ENCODE peak calls at places on chromosomes 6 and 20, in nine cellular contexts. A is pons; N is hepatic stellate cell; Z is amniotic epithelial cell; Q is GM13977; K is SHP77; U is T-helper 1 cell; R is ELR; G is activated CD4-positive, alpha-beta T cell treated with anti-CD3 and anti-CD28 coated beads, Interleukin-2, amount 50 U/mL, for 1 hour. H is an unnamed sample.

GRCh38 chr20:25733903-25734302 is 37.2 kb upstream of the ZNF337 start:
- DNase-seq in A (no peak), N (no peak), Z (no peak), Q (no peak), K (no peak), U (no peak), R (no peak), G (no peak), H (no peak)

GRCh38 chr6:1781152-1781848 is 171.6 kb downstream of the FOXC1 start:
- DNase-seq in A (no peak), N (no peak), Z (no peak), Q (no peak), K (no peak), U (no peak), R (peak; percentile 42), G (no peak), H (no peak)

GRCh38 chr6:16311763-16312162 is 73.4 kb downstream of the GMPR start:
- DNase-seq in A (no peak), N (no peak), Z (no peak), Q (no peak), K (no peak), U (no peak), R (no peak), G (no peak), H (no peak)

GRCh38 chr6:170114956-170115855 is 175.7 kb downstream of the DLL1 start:
- DNase-seq in A (no peak), N (no peak), Z (no peak), Q (no peak), K (no peak), U (no peak), R (no peak), G (no peak), H (no peak)

GRCh38 chr6:145139451-145139850 is 595.9 kb downstream of the EPM2A start:
- DNase-seq in A (no peak), N (no peak), Z (peak; percentile 37), Q (no peak), K (no peak), U (no peak), R (peak; percentile 11), G (no peak), H (no peak)

GRCh38 chr6:111738631-111739030 is 133.0 kb upstream of the TRAF3IP2 start:
- DNase-seq in A (no peak), N (no peak), Z (no peak), Q (no peak), K (no peak), U (no peak), R (no peak), G (no peak), H (no peak)

GRCh38 chr6:147506704-147507114 is 1.8 kb upstream of the SAMD5 start:
- DNase-seq in A (peak; percentile 51), N (peak; percentile 64), Z (peak; percentile 21), Q (peak; percentile 80), K (peak; percentile 36), U (no peak), R (peak; percentile 73), G (no peak), H (peak; percentile 50)

GRCh38 chr6:11006060-11006459 is 38.0 kb downstream of the ELOVL2 start:
- DNase-seq in A (no peak), N (no peak), Z (no peak), Q (no peak), K (no peak), U (no peak), R (peak; percentile 25), G (no peak), H (no peak)

GRCh38 chr20:32333988-32334885 is 23.9 kb upstream of the ASXL1 start:
- DNase-seq in A (no peak), N (no peak), Z (peak; percentile 72), Q (no peak), K (no peak), U (peak; percentile 15), R (no peak), G (peak; percentile 41), H (no peak)

GRCh38 chr6:89992818-89993217 is 98.5 kb downstream of the GJA10 start:
- DNase-seq in A (no peak), N (no peak), Z (no peak), Q (no peak), K (no peak), U (no peak), R (no peak), G (no peak), H (no peak)

GRCh38 chr6:2448826-2449571 is 203.6 kb upstream of the GMDS start:
- DNase-seq in A (peak; percentile 65), N (peak; percentile 49), Z (peak; percentile 22), Q (peak; percentile 68), K (peak; percentile 99), U (no peak), R (peak; percentile 75), G (no peak), H (peak; percentile 71)

GRCh38 chr6:142680308-142680707 is 264.7 kb downstream of the HIVEP2 start:
- DNase-seq in A (no peak), N (no peak), Z (no peak), Q (no peak), K (no peak), U (peak; percentile 3), R (peak; percentile 11), G (peak; percentile 8), H (no peak)

GRCh38 chr6:81769834-81770233 is 17.4 kb upstream of the TENT5A start:
- DNase-seq in A (no peak), N (no peak), Z (no peak), Q (no peak), K (no peak), U (no peak), R (peak; percentile 48), G (no peak), H (no peak)

GRCh38 chr20:42475773-42476172 is 713.9 kb downstream of the PTPRT start:
- DNase-seq in A (no peak), N (no peak), Z (no peak), Q (no peak), K (no peak), U (no peak), R (no peak), G (no peak), H (no peak)

GRCh38 chr20:61907081-61907891 is 158.4 kb downstream of the TAF4 start:
- DNase-seq in A (no peak), N (no peak), Z (no peak), Q (no peak), K (no peak), U (no peak), R (no peak), G (no peak), H (no peak)

GRCh38 chr6:132333639-132334516 is 67.4 kb downstream of the MOXD1 start:
- DNase-seq in A (no peak), N (peak; percentile 70), Z (peak; percentile 97), Q (no peak), K (no peak), U (no peak), R (peak; percentile 97), G (no peak), H (peak; percentile 92)

GRCh38 chr6:138590796-138591709 is 91.8 kb upstream of the NHSL1 start:
- DNase-seq in A (peak; percentile 78), N (peak; percentile 59), Z (peak; percentile 59), Q (peak; percentile 50), K (peak; percentile 75), U (peak; percentile 26), R (peak; percentile 88), G (peak; percentile 21), H (peak; percentile 74)

GRCh38 chr6:25601797-25602679 is 50.0 kb upstream of the SCGN start:
- DNase-seq in A (peak; percentile 60), N (peak; percentile 21), Z (peak; percentile 56), Q (peak; percentile 40), K (peak; percentile 39), U (no peak), R (peak; percentile 66), G (no peak), H (peak; percentile 53)

GRCh38 chr6:45955597-45955996 is 60.1 kb downstream of the CLIC5 start:
- DNase-seq in A (no peak), N (no peak), Z (no peak), Q (no peak), K (no peak), U (no peak), R (no peak), G (no peak), H (no peak)

GRCh38 chr6:156912431-156912830 is 135.3 kb downstream of the ARID1B start:
- DNase-seq in A (peak; percentile 58), N (no peak), Z (no peak), Q (no peak), K (no peak), U (no peak), R (no peak), G (no peak), H (no peak)

GRCh38 chr6:121437861-121438651 is 2.6 kb downstream of the GJA1 start:
- DNase-seq in A (no peak), N (peak; percentile 26), Z (peak; percentile 81), Q (no peak), K (no peak), U (no peak), R (peak; percentile 87), G (no peak), H (peak; percentile 31)

GRCh38 chr6:34745277-34746103 is 11.8 kb upstream of the SNRPC start:
- DNase-seq in A (no peak), N (peak; percentile 8), Z (peak; percentile 89), Q (no peak), K (no peak), U (no peak), R (peak; percentile 84), G (no peak), H (no peak)

GRCh38 chr6:125363010-125363359 is 61.2 kb upstream of the HDDC2 start:
- DNase-seq in A (no peak), N (peak; percentile 19), Z (peak; percentile 10), Q (no peak), K (no peak), U (no peak), R (peak; percentile 46), G (no peak), H (peak; percentile 4)

GRCh38 chr6:134741193-134741521 is 208.7 kb downstream of the ALDH8A1 start:
- DNase-seq in A (peak; percentile 69), N (no peak), Z (no peak), Q (no peak), K (peak; percentile 57), U (no peak), R (no peak), G (no peak), H (peak; percentile 30)

GRCh38 chr6:43669050-43669921 is 18.3 kb downstream of the MRPS18A start:
- DNase-seq in A (peak; percentile 51), N (peak; percentile 83), Z (peak; percentile 64), Q (no peak), K (peak; percentile 9), U (no peak), R (peak; percentile 56), G (no peak), H (no peak)